ENCODE peak calls at places on chromosomes 5 and 9, in nine cellular contexts. T, V, P, R, N, W, H, U and K are unnamed samples.

GRCh38 chr9:73151653-73152382 is at the start of gene ANXA1:
- DNase-seq in W (no peak), U (peak), H (no peak), T (no peak), V (no peak), P (peak), R (peak), N (no peak), K (peak)

GRCh38 chr9:29974197-29974596 is 2400.9 kb upstream of the C9orf72 start:
- DNase-seq in H (no peak), R (no peak), V (no peak), P (no peak), N (no peak), T (no peak), U (no peak), W (no peak), K (peak)

GRCh38 chr5:23089316-23089715 is 236.2 kb upstream of the CDH12 start:
- DNase-seq in V (no peak), U (no peak), N (peak), P (no peak), W (no peak), T (no peak), H (no peak), R (no peak), K (no peak)

GRCh38 chr5:132095077-132095744 is 21.6 kb downstream of the CSF2 start:
- DNase-seq in T (no peak), R (no peak), H (no peak), U (no peak), N (no peak), V (no peak), W (no peak), P (no peak), K (peak)

GRCh38 chr5:60673329-60673728 is 26.6 kb downstream of the DEPDC1B start:
- DNase-seq in U (no peak), R (no peak), N (no peak), T (no peak), P (no peak), V (no peak), W (no peak), H (no peak), K (no peak)

GRCh38 chr9:2210201-2210600 is 195.1 kb downstream of the SMARCA2 start:
- DNase-seq in R (no peak), U (no peak), H (no peak), V (no peak), P (no peak), N (no peak), T (no peak), W (no peak), K (peak)

GRCh38 chr9:124894741-124895170 is 32.8 kb downstream of the ARPC5L start:
- DNase-seq in V (peak), U (peak), P (no peak), T (peak), W (no peak), N (no peak), R (no peak), H (no peak), K (peak)

GRCh38 chr5:58153255-58153654 is 306.6 kb downstream of the PLK2 start:
- DNase-seq in N (no peak), V (no peak), W (no peak), R (no peak), U (no peak), P (no peak), H (no peak), T (no peak), K (peak)

GRCh38 chr5:130333089-130333488 is 428.8 kb downstream of the CHSY3 start:
- DNase-seq in P (peak), W (no peak), V (no peak), H (no peak), T (no peak), R (no peak), N (no peak), U (peak), K (peak)

GRCh38 chr9:70340572-70340971 is 73.9 kb downstream of the KLF9 start:
- DNase-seq in U (peak), T (no peak), W (no peak), V (no peak), N (no peak), P (no peak), R (no peak), H (no peak), K (no peak)

GRCh38 chr5:179244051-179244450 is 101.2 kb downstream of the ADAMTS2 start:
- DNase-seq in R (no peak), U (no peak), N (no peak), P (no peak), H (no peak), W (no peak), T (no peak), V (no peak), K (no peak)

GRCh38 chr5:109365653-109366052 is 44.1 kb downstream of the PJA2 start:
- DNase-seq in R (no peak), P (no peak), W (no peak), H (no peak), N (no peak), U (no peak), T (no peak), V (no peak), K (no peak)

GRCh38 chr9:91495450-91495849 is 71.8 kb upstream of the NFIL3 start:
- DNase-seq in N (no peak), V (no peak), T (no peak), P (no peak), W (no peak), U (peak), R (peak), H (no peak), K (peak)

GRCh38 chr5:172617817-172618216 is 23.2 kb upstream of the NEURL1B start:
- DNase-seq in H (no peak), R (no peak), P (no peak), V (no peak), N (no peak), U (no peak), W (no peak), T (no peak), K (no peak)

GRCh38 chr9:33106827-33107621 is 30.6 kb upstream of the SMU1 start:
- DNase-seq in U (peak), R (no peak), T (no peak), P (no peak), W (no peak), H (no peak), N (no peak), V (no peak), K (peak)

GRCh38 chr5:117486879-117487391 is 912.3 kb upstream of the SEMA6A start:
- DNase-seq in V (no peak), T (no peak), W (no peak), R (peak), P (no peak), N (peak), U (no peak), H (no peak), K (no peak)

GRCh38 chr5:92371889-92372235 is 988.7 kb upstream of the ARRDC3 start:
- DNase-seq in P (no peak), U (peak), R (no peak), V (no peak), H (no peak), T (no peak), W (no peak), N (no peak), K (peak)

GRCh38 chr5:91016954-91017690 is 366.0 kb downstream of the ARRDC3 start:
- DNase-seq in V (no peak), T (no peak), R (no peak), H (no peak), N (no peak), W (no peak), P (no peak), U (peak), K (peak)

GRCh38 chr9:107737987-107738743 is 248.6 kb upstream of the KLF4 start:
- DNase-seq in P (no peak), T (no peak), N (peak), H (no peak), U (peak), W (no peak), V (no peak), R (peak), K (no peak)

GRCh38 chr5:32055891-32056866 is 117.9 kb downstream of the GOLPH3 start:
- DNase-seq in P (no peak), T (no peak), W (no peak), R (no peak), U (no peak), H (no peak), N (no peak), V (no peak), K (no peak)

GRCh38 chr5:115295775-115296129 is 702 bp downstream of the CCDC112 start:
- DNase-seq in V (no peak), U (no peak), H (no peak), W (no peak), T (no peak), N (no peak), R (no peak), P (no peak), K (no peak)

GRCh38 chr5:119078870-119079269 is 8.0 kb downstream of the DMXL1 start:
- DNase-seq in H (no peak), R (no peak), V (no peak), T (no peak), U (peak), P (no peak), W (no peak), N (no peak), K (no peak)

GRCh38 chr5:135670588-135670987 is 91.8 kb upstream of the CXCL14 start:
- DNase-seq in H (no peak), P (no peak), T (no peak), V (no peak), R (no peak), U (no peak), N (no peak), W (no peak), K (no peak)

GRCh38 chr9:130140701-130141100 is 31.5 kb upstream of the NCS1 start:
- DNase-seq in V (no peak), W (no peak), T (peak), H (no peak), R (no peak), P (no peak), N (no peak), U (no peak), K (no peak)

GRCh38 chr5:50791813-50792212 is 125.4 kb downstream of the PARP8 start:
- DNase-seq in P (no peak), R (no peak), V (no peak), H (no peak), N (no peak), U (no peak), T (no peak), W (no peak), K (no peak)

GRCh38 chr9:35729700-35730485 is 2.1 kb downstream of the TLN1 start:
- DNase-seq in H (no peak), V (no peak), U (peak), W (no peak), P (no peak), R (no peak), T (peak), N (no peak), K (peak)

GRCh38 chr5:143402464-143403356 is 776 bp downstream of the NR3C1 start:
- DNase-seq in T (peak), P (no peak), W (peak), R (peak), N (peak), V (peak), U (peak), H (peak), K (no peak)

GRCh38 chr5:135569755-135570452 is 8.9 kb downstream of the CXCL14 start:
- DNase-seq in V (no peak), T (peak), N (peak), P (no peak), U (peak), R (no peak), W (peak), H (peak), K (peak)

GRCh38 chr5:57824047-57824446 is 341.4 kb upstream of the ACTBL2 start:
- DNase-seq in R (no peak), W (no peak), P (peak), U (peak), N (no peak), H (no peak), V (no peak), T (no peak), K (peak)

GRCh38 chr9:83304686-83305085 is 233.5 kb downstream of the FRMD3 start:
- DNase-seq in T (no peak), H (no peak), N (peak), P (no peak), U (peak), R (peak), V (no peak), W (no peak), K (no peak)

GRCh38 chr9:93098236-93098946 is 2.4 kb downstream of the CARD19 start:
- DNase-seq in U (peak), N (no peak), W (no peak), R (peak), T (peak), P (peak), H (no peak), V (peak), K (peak)

GRCh38 chr9:137656416-137656815 is 37.6 kb downstream of the EHMT1 start:
- DNase-seq in T (no peak), V (no peak), W (no peak), P (no peak), U (no peak), H (no peak), R (no peak), N (no peak), K (no peak)

GRCh38 chr9:131436386-131436785 is 42.5 kb downstream of the PRRC2B start:
- DNase-seq in N (no peak), P (no peak), V (no peak), W (no peak), H (no peak), U (peak), R (no peak), T (no peak), K (no peak)

GRCh38 chr9:91036356-91036755 is 234.7 kb downstream of the SYK start:
- DNase-seq in U (no peak), R (no peak), V (no peak), H (no peak), N (no peak), W (no peak), P (no peak), T (no peak), K (no peak)